ENCODE peak calls at places on chromosomes 4 and X, in nine cellular contexts. H, Z, T, D, G, A, K, V and Q are unnamed samples.

GRCh38 chrX:136907626-136908025 is 27.1 kb upstream of the RBMX start:
- DNase-seq in D (no peak), T (no peak), H (no peak), A (no peak), G (peak), V (no peak), K (no peak), Z (no peak), Q (no peak)

GRCh38 chr4:118372251-118372650 is 19.4 kb upstream of the PRSS12 start:
- DNase-seq in H (no peak), Z (no peak), T (no peak), D (no peak), A (no peak), G (no peak), V (no peak), K (no peak), Q (no peak)

GRCh38 chr4:185115827-185116232 is 27.2 kb upstream of the SLC25A4 start:
- DNase-seq in H (peak), Z (no peak), D (peak), T (peak), K (no peak), G (peak), A (no peak), V (no peak), Q (peak)

GRCh38 chr4:69617083-69617694 is 22.3 kb downstream of the UGT2A2 start:
- DNase-seq in T (peak), G (no peak), H (peak), K (no peak), D (no peak), A (peak), Z (peak), V (peak), Q (no peak)

GRCh38 chr4:163344147-163345050 is 707 bp downstream of the NPY5R start:
- DNase-seq in A (peak), D (no peak), G (peak), Z (no peak), T (peak), H (no peak), K (no peak), V (no peak), Q (no peak)

GRCh38 chrX:108420481-108420880 is 17.7 kb downstream of the COL4A6 start:
- DNase-seq in A (no peak), H (no peak), T (no peak), K (no peak), Z (no peak), V (no peak), G (no peak), D (no peak), Q (no peak)

GRCh38 chr4:125140966-125141495 is 173.7 kb upstream of the FAT4 start:
- DNase-seq in G (no peak), T (peak), A (peak), D (no peak), K (no peak), H (peak), V (peak), Z (peak), Q (no peak)

GRCh38 chrX:115892056-115892708 is 278.4 kb upstream of the AGTR2 start:
- DNase-seq in G (no peak), T (no peak), D (no peak), K (no peak), A (peak), V (no peak), Z (peak), H (no peak), Q (no peak)

GRCh38 chr4:71126719-71127118 is 133.3 kb downstream of the DCK start:
- DNase-seq in K (no peak), A (peak), Z (peak), D (no peak), G (no peak), H (peak), T (peak), V (peak), Q (no peak)

GRCh38 chr4:78484574-78484973 is 67.0 kb upstream of the ANXA3 start:
- DNase-seq in T (no peak), H (no peak), Z (no peak), A (no peak), V (no peak), D (no peak), G (no peak), K (no peak), Q (no peak)

GRCh38 chr4:75321484-75321883 is 192.7 kb downstream of the RCHY1 start:
- DNase-seq in A (no peak), G (no peak), H (no peak), K (no peak), V (no peak), Z (no peak), T (no peak), D (no peak), Q (no peak)

GRCh38 chr4:156294577-156294976 is 340.9 kb upstream of the CTSO start:
- DNase-seq in A (peak), V (peak), G (no peak), T (peak), H (peak), K (no peak), Z (peak), D (no peak), Q (no peak)

GRCh38 chr4:86036729-86037128 is 323.1 kb downstream of the MAPK10 start:
- DNase-seq in A (peak), K (no peak), T (peak), G (no peak), Z (peak), D (no peak), H (peak), V (no peak), Q (no peak)

GRCh38 chr4:148004228-148004813 is 272.4 kb downstream of the ARHGAP10 start:
- DNase-seq in G (no peak), A (no peak), K (no peak), Z (no peak), T (no peak), D (peak), V (no peak), H (no peak), Q (no peak)

GRCh38 chrX:17590892-17591740 is 146.2 kb upstream of the SCML1 start:
- DNase-seq in V (no peak), K (no peak), T (peak), H (peak), Z (peak), D (peak), A (peak), G (peak), Q (peak)

GRCh38 chr4:80202190-80202711 is 4.9 kb downstream of the PRDM8 start:
- DNase-seq in G (peak), D (peak), T (peak), H (peak), A (peak), Z (peak), V (no peak), K (peak), Q (peak)

GRCh38 chr4:76035146-76035545 is 724 bp downstream of the CXCL11 start:
- DNase-seq in Z (no peak), D (no peak), V (no peak), A (no peak), G (no peak), T (no peak), H (no peak), K (no peak), Q (no peak)

GRCh38 chr4:123672987-123673386 is 276.4 kb downstream of the SPRY1 start:
- DNase-seq in Z (peak), T (no peak), G (no peak), D (no peak), V (peak), K (no peak), H (no peak), A (peak), Q (no peak)

GRCh38 chr4:109365944-109366343 is 63.5 kb upstream of the COL25A1 start:
- DNase-seq in H (no peak), G (no peak), K (no peak), A (peak), T (no peak), D (no peak), Z (peak), V (peak), Q (no peak)

GRCh38 chr4:170651786-170652185 is 562.0 kb upstream of the AADAT start:
- DNase-seq in D (no peak), K (no peak), H (no peak), T (peak), Z (peak), V (no peak), A (no peak), G (no peak), Q (no peak)

GRCh38 chrX:129636175-129636681 is 18.5 kb downstream of the APLN start:
- DNase-seq in V (peak), K (no peak), Z (peak), H (no peak), D (no peak), T (no peak), A (peak), G (no peak), Q (no peak)

GRCh38 chrX:38514014-38514854 is 47.1 kb upstream of the TSPAN7 start:
- DNase-seq in G (no peak), A (no peak), H (no peak), T (no peak), Z (no peak), V (peak), K (no peak), D (no peak), Q (no peak)

GRCh38 chrX:39675619-39676018 is 422.1 kb downstream of the BCOR start:
- DNase-seq in A (peak), D (peak), T (no peak), G (peak), Z (no peak), V (no peak), H (no peak), K (no peak), Q (no peak)

GRCh38 chr4:11529625-11530201 is 101.0 kb upstream of the HS3ST1 start:
- DNase-seq in H (peak), T (peak), A (peak), K (no peak), D (no peak), G (no peak), V (no peak), Z (peak), Q (no peak)

GRCh38 chrX:153610834-153611209 is 11.9 kb upstream of the CCNQ start:
- DNase-seq in K (no peak), Z (no peak), A (no peak), H (no peak), V (no peak), G (no peak), D (no peak), T (no peak), Q (no peak)

GRCh38 chrX:48470110-48470832 is at the start of gene SLC38A5:
- DNase-seq in Z (no peak), K (no peak), V (no peak), D (no peak), G (no peak), H (no peak), A (no peak), T (no peak), Q (no peak)

GRCh38 chr4:6008092-6008551 is 10.1 kb downstream of the C4orf50 start:
- DNase-seq in V (no peak), K (no peak), G (no peak), A (no peak), H (no peak), Z (no peak), T (no peak), D (no peak), Q (no peak)

GRCh38 chrX:151488677-151489076 is 74.8 kb upstream of the PASD1 start:
- DNase-seq in A (peak), T (no peak), Z (peak), G (no peak), D (no peak), H (no peak), K (peak), V (no peak), Q (peak)

GRCh38 chr4:98939892-98940298 is 11.0 kb upstream of the EIF4E start:
- DNase-seq in H (peak), Z (peak), G (no peak), D (no peak), V (no peak), K (no peak), A (peak), T (peak), Q (no peak)

GRCh38 chr4:56976878-56977320 is 507 bp downstream of the NOA1 start:
- DNase-seq in T (no peak), Z (peak), G (peak), V (peak), D (no peak), K (peak), H (no peak), A (peak), Q (peak)

GRCh38 chrX:35919536-35920309 is at the start of gene CFAP47:
- DNase-seq in V (no peak), A (peak), T (peak), G (peak), K (no peak), Z (peak), H (no peak), D (no peak), Q (peak)

GRCh38 chrX:149473966-149474365 is 31.1 kb downstream of the IDS start:
- DNase-seq in Z (no peak), D (no peak), V (no peak), G (no peak), A (no peak), T (no peak), H (no peak), K (no peak), Q (no peak)

GRCh38 chr4:41028392-41029076 is 185.8 kb downstream of the APBB2 start:
- DNase-seq in G (no peak), D (no peak), A (no peak), H (peak), K (no peak), Z (no peak), T (no peak), V (no peak), Q (no peak)

GRCh38 chr4:24965627-24966026 is 52.8 kb upstream of the CCDC149 start:
- DNase-seq in D (no peak), K (no peak), T (no peak), A (no peak), V (no peak), Z (peak), H (no peak), G (peak), Q (peak)

GRCh38 chr4:24969486-24969885 is 56.6 kb upstream of the CCDC149 start:
- DNase-seq in K (no peak), G (no peak), T (no peak), V (no peak), H (no peak), A (no peak), Z (no peak), D (no peak), Q (no peak)

GRCh38 chr4:24966076-24966475 is 53.2 kb upstream of the CCDC149 start:
- DNase-seq in D (no peak), A (no peak), Z (no peak), G (no peak), T (no peak), V (no peak), K (no peak), H (no peak), Q (no peak)

GRCh38 chr4:24968992-24969391 is 56.1 kb upstream of the CCDC149 start:
- DNase-seq in V (no peak), Z (no peak), A (no peak), G (no peak), K (no peak), T (no peak), D (no peak), H (no peak), Q (no peak)

GRCh38 chr4:24967346-24967745 is 54.5 kb upstream of the CCDC149 start:
- DNase-seq in V (no peak), H (no peak), A (no peak), G (no peak), K (no peak), D (no peak), T (no peak), Z (no peak), Q (no peak)
- TF ChIP-seq CTCF in V (no peak), H (no peak), A (no peak), G (no peak), K (no peak), D (no peak), T (no peak), Z (no peak), Q (no peak)

GRCh38 chr4:173247316-173247715 is 78.7 kb downstream of the GALNT7 start:
- DNase-seq in H (no peak), K (no peak), D (no peak), G (no peak), Z (no peak), T (no peak), A (no peak), V (no peak), Q (no peak)

GRCh38 chr4:173243917-173244658 is 75.5 kb downstream of the GALNT7 start:
- DNase-seq in Z (no peak), V (no peak), K (no peak), D (no peak), G (no peak), H (no peak), A (no peak), T (no peak), Q (no peak)

GRCh38 chr4:173252024-173252935 is 81.9 kb downstream of the HMGB2 start:
- DNase-seq in Z (peak), D (peak), A (peak), H (peak), T (peak), G (no peak), V (peak), K (no peak), Q (peak)

GRCh38 chr4:173246719-173247118 is 78.1 kb downstream of the GALNT7 start:
- DNase-seq in Z (no peak), D (no peak), K (no peak), V (no peak), A (no peak), H (no peak), T (no peak), G (no peak), Q (no peak)

DNA sequence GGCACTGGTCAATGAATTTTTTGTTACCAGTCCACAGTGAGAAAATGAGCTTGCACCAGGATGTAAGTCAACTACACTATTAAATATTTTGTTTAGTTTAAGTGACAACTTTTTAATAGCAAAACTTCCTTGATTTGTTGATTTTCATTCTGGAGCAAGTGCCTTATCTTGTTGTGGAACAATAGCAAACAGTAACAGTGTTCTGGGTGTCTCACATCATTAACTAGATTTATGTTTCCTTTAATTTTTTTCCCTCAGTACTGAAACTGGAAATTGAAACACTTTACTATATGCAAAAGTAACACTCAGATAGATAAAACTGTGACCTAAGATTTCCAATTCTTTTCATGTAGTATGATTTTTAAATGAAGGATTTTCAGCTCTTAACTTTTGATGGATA is 80.1 kb downstream of the GALNT7 start:
- DNase-seq in Z (no peak), H (no peak), V (no peak), T (no peak), A (no peak), K (no peak), G (no peak), D (no peak), Q (no peak)
- TF ChIP-seq CTCF in Z (no peak), H (no peak), V (no peak), T (no peak), A (no peak), K (no peak), G (no peak), D (no peak), Q (no peak)

DNA sequence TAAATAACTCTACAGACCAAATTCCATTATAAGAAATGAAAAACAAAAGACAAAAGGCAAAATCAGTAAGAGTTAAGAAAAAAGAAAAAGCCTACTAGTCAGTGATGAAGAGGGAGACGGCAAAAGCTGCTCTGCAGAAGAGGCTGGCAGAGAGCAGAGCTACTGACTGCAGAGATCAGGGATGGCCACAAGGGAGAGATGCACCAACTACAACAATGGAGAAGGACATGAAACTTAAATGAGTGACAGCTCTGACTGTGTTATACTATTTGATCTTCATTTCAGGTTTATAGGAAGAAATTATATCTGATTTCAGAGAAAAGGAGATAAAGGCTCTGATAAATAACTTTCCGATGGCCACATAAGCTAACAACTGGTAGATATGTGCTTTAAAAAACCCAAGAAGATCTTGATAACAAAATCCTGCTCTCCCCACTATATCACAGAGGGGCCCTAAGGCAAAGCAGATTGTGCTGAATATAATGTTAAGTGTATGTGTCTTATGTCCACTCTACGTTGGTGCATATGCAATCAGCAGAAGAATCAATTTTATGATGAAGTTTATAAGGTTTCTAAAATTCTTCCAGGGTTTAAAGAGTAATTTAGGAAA is 58.4 kb upstream of the COX18 start:
- DNase-seq in V (no peak), H (peak), G (peak), D (no peak), T (no peak), K (no peak), A (peak), Z (peak), Q (peak)
- TF ChIP-seq CTCF in V (peak), H (peak), G (peak), D (no peak), T (peak), K (peak), A (peak), Z (peak), Q (no peak)

DNA sequence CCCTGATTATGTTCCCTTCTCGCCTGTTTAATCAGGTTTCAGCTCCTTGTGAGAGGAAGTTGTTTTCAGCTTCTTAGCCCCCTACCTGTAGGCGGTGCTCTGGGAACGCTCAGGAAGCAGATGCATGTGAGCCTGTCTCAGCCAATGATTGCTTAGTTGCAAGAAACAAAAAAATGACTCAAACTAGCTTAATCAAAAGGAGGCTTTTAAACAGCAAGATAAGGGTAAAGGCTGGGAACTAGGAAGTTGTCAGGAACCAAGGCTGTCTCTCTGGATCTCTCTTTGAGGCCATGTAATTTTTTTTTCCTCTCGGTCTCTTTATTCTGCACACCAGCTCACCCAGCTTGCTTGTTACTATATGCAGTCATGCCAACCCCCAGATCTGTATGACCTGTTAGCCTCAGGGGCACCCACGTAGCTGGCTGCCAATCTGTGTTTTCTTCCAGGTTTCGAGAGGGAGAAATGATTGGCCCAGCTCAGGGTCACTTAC is 109.1 kb downstream of the PTTG2 start:
- DNase-seq in H (no peak), G (no peak), T (peak), D (no peak), K (no peak), Z (peak), V (peak), A (peak), Q (peak)
- TF ChIP-seq CTCF in H (peak), G (peak), T (peak), D (peak), K (no peak), Z (peak), V (peak), A (peak), Q (no peak)

DNA sequence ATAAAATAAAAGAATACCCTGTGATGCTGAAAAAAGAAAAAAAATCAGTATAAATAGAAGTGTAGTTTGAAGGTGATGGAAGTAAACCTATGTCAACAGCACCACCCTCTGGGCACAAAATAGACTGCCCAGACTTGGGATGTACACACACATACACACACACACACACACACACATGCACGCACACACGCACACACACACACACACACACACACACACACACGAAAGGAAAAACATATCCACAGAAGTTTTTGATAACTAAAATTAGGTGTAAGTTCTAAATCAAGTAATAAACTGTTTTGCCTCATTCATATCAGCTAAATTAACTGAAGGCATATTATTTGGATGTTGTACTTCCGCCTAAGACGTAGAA is 40.5 kb downstream of the ANXA5 start:
- DNase-seq in V (peak), D (peak), A (peak), H (peak), T (peak), K (no peak), G (peak), Z (peak), Q (peak)
- TF ChIP-seq CTCF in V (peak), D (peak), A (peak), H (peak), T (peak), K (no peak), G (peak), Z (peak), Q (no peak)

GRCh38 chr4:8267077-8267476 is 2.5 kb upstream of the HTRA3 start:
- DNase-seq in G (peak), K (no peak), T (peak), A (peak), D (peak), V (peak), Z (peak), H (no peak), Q (peak)
- TF ChIP-seq CTCF in G (peak), K (peak), T (peak), A (peak), D (peak), V (peak), Z (peak), H (peak), Q (peak)

GRCh38 chrX:57178605-57179004 is 41.4 kb upstream of the SPIN2A start:
- DNase-seq in D (no peak), K (no peak), H (no peak), V (no peak), Z (no peak), G (no peak), A (no peak), T (no peak), Q (no peak)
- TF ChIP-seq CTCF in D (no peak), K (no peak), H (no peak), V (no peak), Z (no peak), G (no peak), A (no peak), T (no peak), Q (no peak)